ENCODE peak calls at places on chromosomes 12 and 14, in five cellular contexts. F is tibial nerve, D is endothelial cell of umbilical vein, G is IMR-90, Q is aorta. Y is an unnamed sample. For H3K4me1, the result is how much of the 10 kb centered on the place peaks cover.

GRCh38 chr14:55514819-55515470 is 65.1 kb upstream of the KTN1 start:
- DNase-seq in F (no peak), D (peak), G (peak), Q (no peak), Y (no peak)

GRCh38 chr12:32025906-32026305 is 66.7 kb downstream of the RESF1 start:
- DNase-seq in F (no peak), D (no peak), G (no peak), Q (no peak), Y (peak)

GRCh38 chr14:102523200-102524025 is 13.8 kb upstream of the ANKRD9 start:
- DNase-seq in F (no peak), D (no peak), G (no peak), Q (peak), Y (no peak)

GRCh38 chr14:79074501-79074900 is 904.3 kb downstream of the NRXN3 start:
- DNase-seq in F (no peak), D (no peak), G (no peak), Q (no peak), Y (no peak)

GRCh38 chr12:109771746-109772621 is 58.4 kb downstream of the FAM222A start:
- DNase-seq in F (no peak), D (no peak), G (no peak), Q (no peak), Y (no peak)

GRCh38 chr12:42589465-42590323 is at the start of gene PRICKLE1:
- DNase-seq in F (no peak), D (peak), G (peak), Q (peak), Y (no peak)

GRCh38 chr14:66174453-66174891 is 311.7 kb upstream of the CCDC196 start:
- DNase-seq in F (no peak), D (no peak), G (no peak), Q (no peak), Y (no peak)

GRCh38 chr14:32473476-32473875 is 144.4 kb downstream of the AKAP6 start:
- DNase-seq in F (no peak), D (no peak), G (no peak), Q (peak), Y (no peak)

GRCh38 chr14:91322623-91323022 is 78.1 kb upstream of the GPR68 start:
- DNase-seq in F (no peak), D (peak), G (no peak), Q (no peak), Y (no peak)

GRCh38 chr14:31024577-31025334 is 693 bp upstream of the AP4S1 start:
- DNase-seq in F (no peak), D (peak), G (peak), Q (no peak), Y (no peak)

GRCh38 chr14:102272392-102272791 is 32.6 kb downstream of the MOK start:
- DNase-seq in F (no peak), D (no peak), G (peak), Q (no peak), Y (no peak)

GRCh38 chr12:49084438-49084837 is 10.2 kb downstream of the DHH start:
- DNase-seq in F (no peak), D (no peak), G (no peak), Q (no peak), Y (no peak)

GRCh38 chr12:46212108-46212982 is 56.5 kb downstream of the SLC38A1 start:
- DNase-seq in F (no peak), D (no peak), G (no peak), Q (no peak), Y (no peak)
- H3K4me1 ChIP-seq in F (under half), D (under half), G (under half), Q (under half), Y (half or more)

GRCh38 chr14:62031504-62031903 is 269.3 kb downstream of the SNAPC1 start:
- DNase-seq in F (no peak), D (no peak), G (no peak), Q (no peak), Y (no peak)

GRCh38 chr14:62027958-62028357 is 265.7 kb downstream of the SNAPC1 start:
- DNase-seq in F (no peak), D (no peak), G (no peak), Q (no peak), Y (no peak)

GRCh38 chr14:62030387-62030786 is 268.2 kb downstream of the SNAPC1 start:
- DNase-seq in F (no peak), D (no peak), G (no peak), Q (no peak), Y (no peak)

GRCh38 chr14:62029569-62029924 is 267.3 kb downstream of the SNAPC1 start:
- DNase-seq in F (no peak), D (no peak), G (no peak), Q (no peak), Y (no peak)
- H3K4me1 ChIP-seq in F (under half), D (under half), G (under half), Q (under half), Y (under half)

GRCh38 chr12:6215932-6216494 is 15.8 kb downstream of the CD9 start:
- DNase-seq in F (peak), D (peak), G (peak), Q (peak), Y (no peak)

GRCh38 chr12:6216581-6216980 is 16.4 kb downstream of the CD9 start:
- DNase-seq in F (no peak), D (no peak), G (no peak), Q (no peak), Y (no peak)

GRCh38 chr12:6215120-6215807 is 15.1 kb downstream of the CD9 start:
- DNase-seq in F (no peak), D (no peak), G (no peak), Q (no peak), Y (no peak)

GRCh38 chr12:6213969-6214368 is 13.8 kb downstream of the CD9 start:
- DNase-seq in F (no peak), D (no peak), G (no peak), Q (no peak), Y (no peak)

GRCh38 chr12:6214633-6215032 is 14.4 kb downstream of the CD9 start:
- DNase-seq in F (no peak), D (no peak), G (no peak), Q (no peak), Y (no peak)
- H3K4me1 ChIP-seq in F (under half), D (half or more), G (under half), Q (under half), Y (under half)

DNA sequence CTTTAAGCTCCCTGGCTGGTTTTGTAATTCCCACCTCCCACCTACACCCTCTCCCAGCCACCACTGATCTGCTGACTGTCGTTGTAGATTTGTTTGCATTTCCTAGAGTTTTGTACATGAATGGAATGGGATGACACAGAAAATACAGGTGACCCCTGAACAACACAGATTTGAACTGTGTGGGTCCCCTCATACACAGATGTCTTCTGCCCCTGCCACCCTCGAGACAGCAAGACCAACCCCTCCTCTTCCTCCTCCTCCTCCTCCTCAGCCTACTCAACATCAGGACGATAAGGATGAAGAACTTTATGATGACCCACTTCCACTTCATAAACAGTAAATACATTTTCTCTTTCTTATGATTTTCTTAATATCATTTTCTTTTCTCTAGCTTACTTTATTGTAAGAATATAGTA is 28.8 kb downstream of the SYNE3 start:
- DNase-seq in F (no peak), D (no peak), G (no peak), Q (no peak), Y (no peak)
- H3K4me1 ChIP-seq in F (under half), D (under half), G (under half), Q (under half), Y (under half)

GRCh38 chr12:120247183-120247582 is 18.3 kb downstream of the PXN start:
- DNase-seq in F (no peak), D (peak), G (no peak), Q (no peak), Y (no peak)
- H3K4me1 ChIP-seq in F (under half), D (half or more), G (under half), Q (under half), Y (half or more)

DNA sequence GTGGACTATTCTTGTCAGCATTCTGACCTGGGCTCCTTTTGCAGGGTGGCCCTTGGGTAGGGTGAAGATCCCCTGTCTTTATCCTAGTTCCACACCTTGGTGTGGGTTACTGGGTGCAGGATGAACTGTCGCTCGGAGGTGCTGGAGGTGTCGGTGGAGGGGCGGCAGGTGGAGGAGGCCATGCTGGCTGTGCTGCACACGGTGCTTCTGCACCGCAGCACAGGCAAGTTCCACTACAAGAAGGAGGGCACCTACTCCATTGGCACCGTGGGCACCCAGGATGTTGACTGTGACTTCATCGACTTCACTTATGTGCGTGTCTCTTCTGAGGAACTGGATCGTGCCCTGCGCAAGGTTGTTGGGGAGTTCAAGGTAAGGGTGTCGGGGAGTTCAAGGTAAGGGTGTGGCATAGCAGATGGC is 3.8 kb downstream of the ATG101 start:
- DNase-seq in F (no peak), D (no peak), G (no peak), Q (no peak), Y (no peak)
- H3K4me1 ChIP-seq in F (under half), D (under half), G (under half), Q (under half), Y (under half)

GRCh38 chr12:125187148-125187733 is 122.0 kb downstream of the AACS start:
- DNase-seq in F (no peak), D (no peak), G (no peak), Q (no peak), Y (no peak)
- H3K4me1 ChIP-seq in F (under half), D (under half), G (under half), Q (under half), Y (under half)

GRCh38 chr12:130166306-130166705 is 4.0 kb downstream of the FZD10 start:
- DNase-seq in F (no peak), D (no peak), G (no peak), Q (no peak), Y (no peak)

GRCh38 chr12:130162771-130163460 is 652 bp downstream of the FZD10 start:
- DNase-seq in F (no peak), D (no peak), G (no peak), Q (no peak), Y (no peak)

GRCh38 chr12:130163461-130164215 is 1.4 kb downstream of the FZD10 start:
- DNase-seq in F (no peak), D (no peak), G (no peak), Q (no peak), Y (no peak)

GRCh38 chr12:130164216-130164542 is 1.9 kb downstream of the FZD10 start:
- DNase-seq in F (no peak), D (no peak), G (no peak), Q (no peak), Y (no peak)

DNA sequence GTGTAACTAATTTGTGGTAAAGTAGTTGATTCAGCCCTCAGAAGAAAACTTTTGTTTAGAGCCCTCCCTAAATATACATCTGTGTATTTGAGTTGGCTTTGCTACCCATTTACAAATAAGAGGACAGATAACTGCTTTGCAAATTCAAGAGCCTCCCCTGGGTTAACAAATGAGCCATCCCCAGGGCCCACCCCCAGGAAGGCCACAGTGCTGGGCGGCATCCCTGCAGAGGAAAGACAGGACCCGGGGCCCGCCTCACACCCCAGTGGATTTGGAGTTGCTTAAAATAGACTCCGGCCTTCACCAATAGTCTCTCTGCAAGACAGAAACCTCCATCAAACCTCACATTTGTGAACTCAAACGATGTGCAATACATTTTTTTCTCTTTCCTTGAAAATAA is 2.7 kb downstream of the FZD10 start:
- DNase-seq in F (no peak), D (no peak), G (no peak), Q (no peak), Y (no peak)
- H3K4me1 ChIP-seq in F (under half), D (under half), G (under half), Q (under half), Y (under half)

GRCh38 chr14:71532349-71532748 is 399.9 kb upstream of the RGS6 start:
- DNase-seq in F (no peak), D (no peak), G (peak), Q (peak), Y (no peak)
- H3K4me1 ChIP-seq in F (under half), D (under half), G (under half), Q (under half), Y (under half)

DNA sequence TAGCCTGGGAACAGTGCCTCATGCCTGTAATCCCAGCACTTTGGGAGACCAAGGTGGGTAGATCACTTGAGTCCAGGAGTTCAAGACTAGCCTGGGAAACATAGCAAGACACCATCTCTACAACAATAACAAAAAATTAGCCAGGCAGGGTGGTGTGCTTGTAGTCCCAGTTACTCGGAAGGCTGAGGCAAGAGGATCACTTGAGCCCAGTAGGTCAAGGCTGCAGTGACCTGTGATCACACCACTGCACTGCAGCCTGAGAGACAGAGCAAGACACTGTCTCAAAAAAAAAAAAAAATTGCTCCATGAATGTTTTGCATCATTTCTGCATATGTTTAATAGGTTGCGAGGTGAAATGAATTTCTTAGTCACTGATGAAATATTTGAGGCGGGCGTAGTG is 24.2 kb downstream of the DTX1 start:
- DNase-seq in F (no peak), D (no peak), G (no peak), Q (no peak), Y (no peak)
- H3K4me1 ChIP-seq in F (under half), D (under half), G (under half), Q (under half), Y (under half)

Y was measured in CD8-positive, alpha-beta T cell.